ENCODE peak calls at places on chromosomes 11 and 22, in six cellular contexts. One of them, this sample, is unnamed.

GRCh38 chr22:40128989-40129388 is 48.7 kb upstream of the TNRC6B start:
- DNase-seq in hepatic stellate cell: no peak
- DNase-seq in heart left ventricle: no peak
- DNase-seq in activated CD8-positive, alpha-beta memory T cell treated with anti-CD3 and anti-CD28 coated beads for 4 hours: no peak
- DNase-seq in amygdala: no peak
- DNase-seq in NCI-H2081: no peak
- DNase-seq in this sample: no peak

GRCh38 chr11:76629853-76630599 is 40.5 kb downstream of the LRRC32 start:
- DNase-seq in hepatic stellate cell: peak
- DNase-seq in heart left ventricle: peak
- DNase-seq in activated CD8-positive, alpha-beta memory T cell treated with anti-CD3 and anti-CD28 coated beads for 4 hours: no peak
- DNase-seq in amygdala: no peak
- DNase-seq in NCI-H2081: no peak
- DNase-seq in this sample: no peak

GRCh38 chr22:43878831-43879550 is 12.8 kb downstream of the PNPLA5 start:
- DNase-seq in hepatic stellate cell: no peak
- DNase-seq in heart left ventricle: no peak
- DNase-seq in activated CD8-positive, alpha-beta memory T cell treated with anti-CD3 and anti-CD28 coated beads for 4 hours: no peak
- DNase-seq in amygdala: no peak
- DNase-seq in NCI-H2081: no peak
- DNase-seq in this sample: peak

GRCh38 chr11:287821-288327 is 1.1 kb upstream of the PGGHG start:
- DNase-seq in hepatic stellate cell: no peak
- DNase-seq in heart left ventricle: peak
- DNase-seq in activated CD8-positive, alpha-beta memory T cell treated with anti-CD3 and anti-CD28 coated beads for 4 hours: no peak
- DNase-seq in amygdala: no peak
- DNase-seq in NCI-H2081: no peak
- DNase-seq in this sample: peak

GRCh38 chr22:48492371-48493320 is 1335.0 kb downstream of the BRD1 start:
- DNase-seq in hepatic stellate cell: peak
- DNase-seq in heart left ventricle: no peak
- DNase-seq in activated CD8-positive, alpha-beta memory T cell treated with anti-CD3 and anti-CD28 coated beads for 4 hours: no peak
- DNase-seq in amygdala: peak
- DNase-seq in NCI-H2081: peak
- DNase-seq in this sample: peak

GRCh38 chr11:19032990-19033389 is 27.5 kb downstream of the MRGPRX2 start:
- DNase-seq in hepatic stellate cell: no peak
- DNase-seq in heart left ventricle: no peak
- DNase-seq in activated CD8-positive, alpha-beta memory T cell treated with anti-CD3 and anti-CD28 coated beads for 4 hours: no peak
- DNase-seq in amygdala: no peak
- DNase-seq in NCI-H2081: no peak
- DNase-seq in this sample: no peak

GRCh38 chr22:19880786-19881569 is 26.3 kb upstream of the GNB1L start:
- DNase-seq in hepatic stellate cell: peak
- DNase-seq in heart left ventricle: peak
- DNase-seq in activated CD8-positive, alpha-beta memory T cell treated with anti-CD3 and anti-CD28 coated beads for 4 hours: no peak
- DNase-seq in amygdala: no peak
- DNase-seq in NCI-H2081: no peak
- DNase-seq in this sample: peak

GRCh38 chr11:2167141-2168045 is 4.2 kb downstream of the TH start:
- DNase-seq in hepatic stellate cell: no peak
- DNase-seq in heart left ventricle: no peak
- DNase-seq in activated CD8-positive, alpha-beta memory T cell treated with anti-CD3 and anti-CD28 coated beads for 4 hours: no peak
- DNase-seq in amygdala: no peak
- DNase-seq in NCI-H2081: no peak
- DNase-seq in this sample: no peak

GRCh38 chr22:50011447-50012200 is 941 bp downstream of the IL17REL start:
- DNase-seq in hepatic stellate cell: no peak
- DNase-seq in heart left ventricle: no peak
- DNase-seq in activated CD8-positive, alpha-beta memory T cell treated with anti-CD3 and anti-CD28 coated beads for 4 hours: no peak
- DNase-seq in amygdala: no peak
- DNase-seq in NCI-H2081: no peak
- DNase-seq in this sample: no peak

GRCh38 chr22:37818397-37819099 is 4.6 kb upstream of the GALR3 start:
- DNase-seq in hepatic stellate cell: peak
- DNase-seq in heart left ventricle: peak
- DNase-seq in activated CD8-positive, alpha-beta memory T cell treated with anti-CD3 and anti-CD28 coated beads for 4 hours: peak
- DNase-seq in amygdala: no peak
- DNase-seq in NCI-H2081: no peak
- DNase-seq in this sample: peak

GRCh38 chr11:3942956-3943497 is 87.6 kb downstream of the STIM1 start:
- DNase-seq in hepatic stellate cell: no peak
- DNase-seq in heart left ventricle: no peak
- DNase-seq in activated CD8-positive, alpha-beta memory T cell treated with anti-CD3 and anti-CD28 coated beads for 4 hours: no peak
- DNase-seq in amygdala: no peak
- DNase-seq in NCI-H2081: no peak
- DNase-seq in this sample: no peak

This sample was measured in posterior cingulate gyrus.